ENCODE peak calls at places on chromosome 16, in ten cellular contexts. One of them, this sample, is unnamed.

GRCh38 chr16:66515543-66516171 is 34.3 kb downstream of the TK2 start:
- DNase-seq in left cardiac atrium: peak
- DNase-seq in islet precursor cell: no peak
- DNase-seq in Daoy: peak
- DNase-seq in pulmonary artery endothelial cell: no peak
- DNase-seq in KG1: no peak
- DNase-seq in smooth muscle cell of the brain vasculature: no peak
- DNase-seq in T-helper 17 cell: no peak
- DNase-seq in activated T-cell treated with anti-CD3 and anti-CD28 coated beads for 1 hour: no peak
- DNase-seq in COR-L47: no peak
- DNase-seq in this sample: no peak

GRCh38 chr16:14199199-14199598 is 128.1 kb downstream of the MRTFB start:
- DNase-seq in left cardiac atrium: no peak
- DNase-seq in islet precursor cell: no peak
- DNase-seq in Daoy: no peak
- DNase-seq in pulmonary artery endothelial cell: no peak
- DNase-seq in KG1: no peak
- DNase-seq in smooth muscle cell of the brain vasculature: no peak
- DNase-seq in T-helper 17 cell: no peak
- DNase-seq in activated T-cell treated with anti-CD3 and anti-CD28 coated beads for 1 hour: no peak
- DNase-seq in COR-L47: no peak
- DNase-seq in this sample: no peak

GRCh38 chr16:88538366-88539060 is 31.7 kb upstream of the ZC3H18 start:
- DNase-seq in left cardiac atrium: no peak
- DNase-seq in islet precursor cell: no peak
- DNase-seq in Daoy: no peak
- DNase-seq in pulmonary artery endothelial cell: no peak
- DNase-seq in KG1: no peak
- DNase-seq in smooth muscle cell of the brain vasculature: no peak
- DNase-seq in T-helper 17 cell: no peak
- DNase-seq in activated T-cell treated with anti-CD3 and anti-CD28 coated beads for 1 hour: no peak
- DNase-seq in COR-L47: no peak
- DNase-seq in this sample: no peak

GRCh38 chr16:14193316-14193871 is 122.3 kb downstream of the MRTFB start:
- DNase-seq in left cardiac atrium: no peak
- DNase-seq in islet precursor cell: no peak
- DNase-seq in Daoy: no peak
- DNase-seq in pulmonary artery endothelial cell: no peak
- DNase-seq in KG1: no peak
- DNase-seq in smooth muscle cell of the brain vasculature: no peak
- DNase-seq in T-helper 17 cell: no peak
- DNase-seq in activated T-cell treated with anti-CD3 and anti-CD28 coated beads for 1 hour: peak
- DNase-seq in COR-L47: peak
- DNase-seq in this sample: no peak

GRCh38 chr16:5790512-5790911 is 692.9 kb upstream of the EEF2KMT start:
- DNase-seq in left cardiac atrium: no peak
- DNase-seq in islet precursor cell: no peak
- DNase-seq in Daoy: no peak
- DNase-seq in pulmonary artery endothelial cell: no peak
- DNase-seq in KG1: no peak
- DNase-seq in smooth muscle cell of the brain vasculature: no peak
- DNase-seq in T-helper 17 cell: no peak
- DNase-seq in activated T-cell treated with anti-CD3 and anti-CD28 coated beads for 1 hour: no peak
- DNase-seq in COR-L47: no peak
- DNase-seq in this sample: no peak

GRCh38 chr16:74774223-74775139 is at the start of gene FA2H:
- DNase-seq in left cardiac atrium: peak
- DNase-seq in islet precursor cell: peak
- DNase-seq in Daoy: peak
- DNase-seq in pulmonary artery endothelial cell: no peak
- DNase-seq in KG1: no peak
- DNase-seq in smooth muscle cell of the brain vasculature: no peak
- DNase-seq in T-helper 17 cell: peak
- DNase-seq in activated T-cell treated with anti-CD3 and anti-CD28 coated beads for 1 hour: peak
- DNase-seq in COR-L47: peak
- DNase-seq in this sample: peak

GRCh38 chr16:75062135-75062943 is 54.2 kb downstream of the LDHD start:
- DNase-seq in left cardiac atrium: peak
- DNase-seq in islet precursor cell: peak
- DNase-seq in Daoy: no peak
- DNase-seq in pulmonary artery endothelial cell: no peak
- DNase-seq in KG1: no peak
- DNase-seq in smooth muscle cell of the brain vasculature: no peak
- DNase-seq in T-helper 17 cell: no peak
- DNase-seq in activated T-cell treated with anti-CD3 and anti-CD28 coated beads for 1 hour: no peak
- DNase-seq in COR-L47: no peak
- DNase-seq in this sample: no peak

GRCh38 chr16:23670137-23670776 is 8.4 kb upstream of the PLK1 start:
- DNase-seq in left cardiac atrium: no peak
- DNase-seq in islet precursor cell: no peak
- DNase-seq in Daoy: peak
- DNase-seq in pulmonary artery endothelial cell: peak
- DNase-seq in KG1: no peak
- DNase-seq in smooth muscle cell of the brain vasculature: no peak
- DNase-seq in T-helper 17 cell: no peak
- DNase-seq in activated T-cell treated with anti-CD3 and anti-CD28 coated beads for 1 hour: no peak
- DNase-seq in COR-L47: no peak
- DNase-seq in this sample: no peak

GRCh38 chr16:49419016-49419415 is 45.4 kb downstream of the C16orf78 start:
- DNase-seq in left cardiac atrium: no peak
- DNase-seq in islet precursor cell: no peak
- DNase-seq in Daoy: no peak
- DNase-seq in pulmonary artery endothelial cell: no peak
- DNase-seq in KG1: no peak
- DNase-seq in smooth muscle cell of the brain vasculature: no peak
- DNase-seq in T-helper 17 cell: no peak
- DNase-seq in activated T-cell treated with anti-CD3 and anti-CD28 coated beads for 1 hour: no peak
- DNase-seq in COR-L47: no peak
- DNase-seq in this sample: no peak

GRCh38 chr16:1615761-1616160 is 3.6 kb downstream of the CRAMP1 start:
- DNase-seq in left cardiac atrium: no peak
- DNase-seq in islet precursor cell: no peak
- DNase-seq in Daoy: no peak
- DNase-seq in pulmonary artery endothelial cell: no peak
- DNase-seq in KG1: no peak
- DNase-seq in smooth muscle cell of the brain vasculature: no peak
- DNase-seq in T-helper 17 cell: no peak
- DNase-seq in activated T-cell treated with anti-CD3 and anti-CD28 coated beads for 1 hour: no peak
- DNase-seq in COR-L47: no peak
- DNase-seq in this sample: no peak

GRCh38 chr16:85399583-85400284 is 213.4 kb upstream of the GSE1 start:
- DNase-seq in left cardiac atrium: no peak
- DNase-seq in islet precursor cell: no peak
- DNase-seq in Daoy: no peak
- DNase-seq in pulmonary artery endothelial cell: no peak
- DNase-seq in KG1: no peak
- DNase-seq in smooth muscle cell of the brain vasculature: no peak
- DNase-seq in T-helper 17 cell: no peak
- DNase-seq in activated T-cell treated with anti-CD3 and anti-CD28 coated beads for 1 hour: no peak
- DNase-seq in COR-L47: peak
- DNase-seq in this sample: no peak

GRCh38 chr16:65989861-65990260 is 376.6 kb upstream of the CDH5 start:
- DNase-seq in left cardiac atrium: no peak
- DNase-seq in islet precursor cell: no peak
- DNase-seq in Daoy: no peak
- DNase-seq in pulmonary artery endothelial cell: no peak
- DNase-seq in KG1: no peak
- DNase-seq in smooth muscle cell of the brain vasculature: no peak
- DNase-seq in T-helper 17 cell: no peak
- DNase-seq in activated T-cell treated with anti-CD3 and anti-CD28 coated beads for 1 hour: no peak
- DNase-seq in COR-L47: no peak
- DNase-seq in this sample: no peak

GRCh38 chr16:67428146-67428731 is 2.7 kb upstream of the HSD11B2 start:
- DNase-seq in left cardiac atrium: peak
- DNase-seq in islet precursor cell: peak
- DNase-seq in Daoy: peak
- DNase-seq in pulmonary artery endothelial cell: peak
- DNase-seq in KG1: no peak
- DNase-seq in smooth muscle cell of the brain vasculature: no peak
- DNase-seq in T-helper 17 cell: no peak
- DNase-seq in activated T-cell treated with anti-CD3 and anti-CD28 coated beads for 1 hour: peak
- DNase-seq in COR-L47: peak
- DNase-seq in this sample: no peak

GRCh38 chr16:27978876-27979275 is 84.6 kb downstream of the GSG1L start:
- DNase-seq in left cardiac atrium: no peak
- DNase-seq in islet precursor cell: no peak
- DNase-seq in Daoy: no peak
- DNase-seq in pulmonary artery endothelial cell: no peak
- DNase-seq in KG1: no peak
- DNase-seq in smooth muscle cell of the brain vasculature: no peak
- DNase-seq in T-helper 17 cell: no peak
- DNase-seq in activated T-cell treated with anti-CD3 and anti-CD28 coated beads for 1 hour: no peak
- DNase-seq in COR-L47: no peak
- DNase-seq in this sample: no peak

GRCh38 chr16:2968738-2969544 is at the start of gene PAQR4:
- DNase-seq in left cardiac atrium: peak
- DNase-seq in islet precursor cell: peak
- DNase-seq in Daoy: peak
- DNase-seq in pulmonary artery endothelial cell: peak
- DNase-seq in KG1: peak
- DNase-seq in smooth muscle cell of the brain vasculature: peak
- DNase-seq in T-helper 17 cell: peak
- DNase-seq in activated T-cell treated with anti-CD3 and anti-CD28 coated beads for 1 hour: peak
- DNase-seq in COR-L47: peak
- DNase-seq in this sample: peak

GRCh38 chr16:3087836-3088235 is 11.3 kb downstream of the ZSCAN10 start:
- DNase-seq in left cardiac atrium: no peak
- DNase-seq in islet precursor cell: no peak
- DNase-seq in Daoy: no peak
- DNase-seq in pulmonary artery endothelial cell: no peak
- DNase-seq in KG1: no peak
- DNase-seq in smooth muscle cell of the brain vasculature: no peak
- DNase-seq in T-helper 17 cell: no peak
- DNase-seq in activated T-cell treated with anti-CD3 and anti-CD28 coated beads for 1 hour: no peak
- DNase-seq in COR-L47: no peak
- DNase-seq in this sample: no peak

GRCh38 chr16:8872967-8873865 is 4.4 kb upstream of the CARHSP1 start:
- DNase-seq in left cardiac atrium: no peak
- DNase-seq in islet precursor cell: no peak
- DNase-seq in Daoy: no peak
- DNase-seq in pulmonary artery endothelial cell: no peak
- DNase-seq in KG1: no peak
- DNase-seq in smooth muscle cell of the brain vasculature: no peak
- DNase-seq in T-helper 17 cell: no peak
- DNase-seq in activated T-cell treated with anti-CD3 and anti-CD28 coated beads for 1 hour: no peak
- DNase-seq in COR-L47: no peak
- DNase-seq in this sample: no peak

GRCh38 chr16:397135-397661 is at the start of gene NME4:
- DNase-seq in left cardiac atrium: peak
- DNase-seq in islet precursor cell: peak
- DNase-seq in Daoy: peak
- DNase-seq in pulmonary artery endothelial cell: no peak
- DNase-seq in KG1: peak
- DNase-seq in smooth muscle cell of the brain vasculature: no peak
- DNase-seq in T-helper 17 cell: no peak
- DNase-seq in activated T-cell treated with anti-CD3 and anti-CD28 coated beads for 1 hour: no peak
- DNase-seq in COR-L47: no peak
- DNase-seq in this sample: no peak

GRCh38 chr16:15701975-15702970 is 52.2 kb downstream of the NDE1 start:
- DNase-seq in left cardiac atrium: no peak
- DNase-seq in islet precursor cell: no peak
- DNase-seq in Daoy: no peak
- DNase-seq in pulmonary artery endothelial cell: no peak
- DNase-seq in KG1: no peak
- DNase-seq in smooth muscle cell of the brain vasculature: no peak
- DNase-seq in T-helper 17 cell: no peak
- DNase-seq in activated T-cell treated with anti-CD3 and anti-CD28 coated beads for 1 hour: no peak
- DNase-seq in COR-L47: no peak
- DNase-seq in this sample: no peak

This sample was measured in CD8-positive, alpha-beta T cell.